ENCODE peak calls at places on chromosomes 7 and 10, in eight cellular contexts. B, Z, S, U, X, L, J and C are unnamed samples.

GRCh38 chr10:79116801-79117723 is 48.3 kb downstream of the ZMIZ1 start:
- DNase-seq in X (peak; percentile 46), U (no peak), L (no peak), B (peak; percentile 33), J (no peak), Z (no peak), S (peak; percentile 25), C (no peak)

GRCh38 chr7:30047124-30047523 is 18.9 kb downstream of the PLEKHA8 start:
- DNase-seq in L (no peak), J (no peak), Z (no peak), X (no peak), U (no peak), B (no peak), S (no peak), C (no peak)

GRCh38 chr10:97217299-97217698 is 31.5 kb upstream of the SLIT1 start:
- DNase-seq in S (no peak), Z (no peak), B (no peak), X (no peak), J (no peak), U (no peak), L (no peak), C (no peak)

GRCh38 chr10:44991571-44991970 is 9.2 kb upstream of the ZNF22 start:
- DNase-seq in U (no peak), S (no peak), L (no peak), X (no peak), B (no peak), Z (no peak), J (no peak), C (no peak)

GRCh38 chr7:46660402-46660801 is 739.3 kb upstream of the IGFBP3 start:
- DNase-seq in L (no peak), B (no peak), Z (no peak), S (no peak), U (peak; percentile 28), J (no peak), X (peak; percentile 14), C (no peak)

GRCh38 chr10:125083576-125083920 is 76.8 kb downstream of the CTBP2 start:
- DNase-seq in S (no peak), B (peak; percentile 93), J (no peak), U (peak; percentile 92), X (peak; percentile 71), Z (no peak), L (no peak), C (no peak)

GRCh38 chr10:16843252-16843870 is 26.1 kb upstream of the RSU1 start:
- DNase-seq in S (peak; percentile 80), J (peak; percentile 72), Z (no peak), L (peak; percentile 18), U (peak; percentile 93), X (peak; percentile 76), B (peak; percentile 70), C (no peak)

GRCh38 chr7:41696323-41696916 is 6.5 kb downstream of the INHBA start:
- DNase-seq in S (peak; percentile 46), U (peak; percentile 96), J (peak; percentile 83), B (peak; percentile 90), X (peak; percentile 81), L (peak; percentile 72), Z (peak; percentile 67), C (no peak)

GRCh38 chr7:27091936-27092752 is 3.7 kb downstream of the HOXA1 start:
- DNase-seq in Z (no peak), B (no peak), J (no peak), U (no peak), X (no peak), L (no peak), S (no peak), C (no peak)

GRCh38 chr7:45223728-45224630 is 66.4 kb downstream of the RAMP3 start:
- DNase-seq in X (no peak), L (no peak), U (no peak), J (no peak), B (no peak), S (no peak), Z (no peak), C (no peak)

GRCh38 chr10:100744980-100745881 is at the start of gene PAX2:
- DNase-seq in U (no peak), X (no peak), B (no peak), J (no peak), L (no peak), Z (no peak), S (peak; percentile 69), C (no peak)

GRCh38 chr7:70660154-70660818 is 471.7 kb upstream of the GALNT17 start:
- DNase-seq in S (no peak), J (no peak), U (no peak), L (no peak), B (no peak), Z (no peak), X (no peak), C (no peak)

GRCh38 chr10:119279441-119279840 is 72.1 kb downstream of the GRK5 start:
- DNase-seq in L (no peak), S (no peak), X (no peak), U (no peak), Z (no peak), B (no peak), J (no peak), C (no peak)

GRCh38 chr7:92747041-92747835 is 89.1 kb downstream of the CDK6 start:
- DNase-seq in S (no peak), L (no peak), U (peak; percentile 83), X (no peak), Z (no peak), J (peak; percentile 34), B (peak; percentile 69), C (no peak)

GRCh38 chr7:90212149-90212495 is 582 bp downstream of the STEAP2 start:
- DNase-seq in U (no peak), Z (no peak), J (peak; percentile 9), B (no peak), S (peak; percentile 51), X (no peak), L (peak; percentile 30), C (no peak)

GRCh38 chr10:81007872-81008271 is 470.2 kb downstream of the SH2D4B start:
- DNase-seq in S (no peak), J (no peak), U (no peak), X (no peak), B (no peak), L (no peak), Z (no peak), C (no peak)

GRCh38 chr7:158024881-158025280 is 562.7 kb downstream of the PTPRN2 start:
- DNase-seq in J (no peak), B (no peak), L (no peak), U (no peak), S (no peak), Z (no peak), X (no peak), C (no peak)

GRCh38 chr7:159030490-159031134 is 114.1 kb downstream of the VIPR2 start:
- DNase-seq in S (no peak), L (peak; percentile 88), B (no peak), U (no peak), Z (peak; percentile 61), J (peak; percentile 46), X (peak; percentile 50), C (peak; percentile 51)

GRCh38 chr7:121800916-121801675 is 71.9 kb upstream of the PTPRZ1 start:
- DNase-seq in L (no peak), S (no peak), J (no peak), X (no peak), Z (no peak), B (no peak), U (peak; percentile 2), C (no peak)

GRCh38 chr10:74282853-74283205 is 131.8 kb downstream of the ADK start:
- DNase-seq in X (no peak), L (no peak), J (no peak), U (peak; percentile 64), B (peak; percentile 55), Z (no peak), S (no peak), C (no peak)

GRCh38 chr7:78968951-78969350 is 484.5 kb downstream of the MAGI2 start:
- DNase-seq in U (no peak), Z (no peak), L (no peak), X (no peak), J (no peak), B (no peak), S (no peak), C (no peak)

GRCh38 chr7:96982586-96982985 is 22.8 kb upstream of the DLX6 start:
- DNase-seq in X (no peak), L (no peak), S (no peak), U (no peak), Z (no peak), J (no peak), B (no peak), C (no peak)

GRCh38 chr10:13765641-13766341 is 179.0 kb downstream of the PRPF18 start:
- DNase-seq in U (no peak), Z (no peak), B (no peak), S (no peak), L (peak; percentile 64), X (no peak), J (no peak), C (no peak)

GRCh38 chr7:88500146-88500545 is 193.5 kb upstream of the STEAP4 start:
- DNase-seq in B (no peak), J (no peak), Z (no peak), L (no peak), X (peak; percentile 40), U (no peak), S (no peak), C (no peak)

GRCh38 chr7:4931932-4932331 is 27.1 kb downstream of the MMD2 start:
- DNase-seq in X (peak; percentile 58), L (no peak), U (peak; percentile 14), B (no peak), J (peak; percentile 93), S (peak; percentile 21), Z (peak; percentile 58), C (peak; percentile 76)

GRCh38 chr10:62021116-62021515 is 119.6 kb downstream of the ARID5B start:
- DNase-seq in X (no peak), U (no peak), J (no peak), L (no peak), S (no peak), Z (no peak), B (no peak), C (no peak)

GRCh38 chr7:74083117-74083876 is at the start of gene LIMK1:
- DNase-seq in X (peak; percentile 94), S (peak; percentile 80), J (peak; percentile 87), L (peak; percentile 88), Z (peak; percentile 73), B (peak; percentile 80), U (peak; percentile 76), C (peak; percentile 71)

GRCh38 chr10:7435674-7436073 is 24.8 kb upstream of the SFMBT2 start:
- DNase-seq in S (no peak), L (no peak), J (no peak), U (no peak), Z (no peak), B (no peak), X (no peak), C (no peak)

GRCh38 chr10:30141366-30141886 is 82.0 kb upstream of the JCAD start:
- DNase-seq in J (no peak), X (no peak), L (no peak), U (no peak), S (no peak), B (no peak), Z (no peak), C (no peak)

GRCh38 chr7:134695321-134695860 is 48.7 kb downstream of the BPGM start:
- DNase-seq in Z (no peak), U (no peak), B (peak; percentile 77), L (no peak), S (no peak), J (no peak), X (peak; percentile 46), C (no peak)

GRCh38 chr7:151796871-151797270 is 80.0 kb downstream of the PRKAG2 start:
- DNase-seq in U (peak; percentile 6), J (no peak), L (peak; percentile 44), X (no peak), Z (no peak), S (no peak), B (no peak), C (no peak)

GRCh38 chr7:24860611-24861010 is 103.3 kb upstream of the GSDME start:
- DNase-seq in X (no peak), L (no peak), S (no peak), U (no peak), B (no peak), Z (no peak), J (no peak), C (no peak)

GRCh38 chr7:2030475-2031456 is 202.0 kb downstream of the MAD1L1 start:
- DNase-seq in S (peak; percentile 84), B (no peak), X (no peak), U (no peak), J (no peak), L (no peak), Z (no peak), C (no peak)

GRCh38 chr7:47039089-47039648 is 542.7 kb downstream of the TNS3 start:
- DNase-seq in X (no peak), B (no peak), L (no peak), Z (no peak), J (no peak), U (no peak), S (no peak), C (no peak)